ENCODE peak calls at places on chromosomes 3 and 15, in eight cellular contexts. Z is neuronal stem cell, G is psoas muscle, U is upper lobe of right lung, P is lung, O is PC-3, W is neural progenitor cell, L is WERI-Rb-1. J is an unnamed sample. For H3K9me3, the result is how much of the 10 kb centered on the place peaks cover.

GRCh38 chr3:187041362-187042061 is 97.8 kb downstream of the RPL39L start:
- DNase-seq in L (no peak), G (no peak), Z (no peak), W (no peak), O (no peak), P (no peak), U (no peak), J (no peak)

GRCh38 chr15:63374686-63375520 is 6.7 kb downstream of the CA12 start:
- DNase-seq in Z (no peak), P (no peak), G (peak), U (peak), L (peak), W (no peak), O (peak), J (peak)

GRCh38 chr15:40070166-40070557 is 31.2 kb upstream of the SRP14 start:
- DNase-seq in Z (no peak), L (peak), U (no peak), P (no peak), O (no peak), W (no peak), G (no peak), J (no peak)

GRCh38 chr3:133135303-133135702 is 97.1 kb downstream of the TMEM108 start:
- DNase-seq in L (peak), Z (no peak), G (no peak), P (no peak), U (no peak), O (no peak), W (no peak), J (no peak)

GRCh38 chr15:39438260-39438659 is 142.6 kb upstream of the THBS1 start:
- DNase-seq in W (no peak), L (no peak), G (no peak), U (peak), P (no peak), O (no peak), Z (no peak), J (no peak)

GRCh38 chr3:17544632-17545031 is 197.8 kb downstream of the TBC1D5 start:
- DNase-seq in L (no peak), Z (no peak), U (no peak), W (no peak), G (no peak), O (peak), P (no peak), J (no peak)

GRCh38 chr15:47471020-47471419 is 246.3 kb upstream of the SEMA6D start:
- DNase-seq in L (no peak), G (no peak), P (no peak), Z (no peak), U (no peak), W (no peak), O (peak), J (no peak)

GRCh38 chr3:72591522-72592421 is 256.5 kb downstream of the SHQ1 start:
- DNase-seq in G (no peak), L (no peak), U (no peak), O (peak), P (no peak), W (peak), Z (peak), J (peak)

GRCh38 chr15:84840255-84840654 is 23.1 kb downstream of the ALPK3 start:
- DNase-seq in L (no peak), P (no peak), G (no peak), U (no peak), W (no peak), O (no peak), Z (no peak), J (no peak)

GRCh38 chr3:160413613-160414248 is 14.3 kb downstream of the SMC4 start:
- DNase-seq in P (peak), Z (peak), L (peak), O (peak), W (peak), G (peak), U (no peak), J (peak)

GRCh38 chr15:39788800-39789565 is 6.3 kb upstream of the FSIP1 start:
- DNase-seq in L (no peak), Z (no peak), G (no peak), W (no peak), U (no peak), P (no peak), O (no peak), J (no peak)

GRCh38 chr3:33889394-33890039 is 91.1 kb downstream of the PDCD6IP start:
- DNase-seq in U (no peak), W (no peak), Z (no peak), P (no peak), O (no peak), G (no peak), L (no peak), J (no peak)

GRCh38 chr15:75112848-75113492 is 88.7 kb upstream of the C15orf39 start:
- DNase-seq in Z (no peak), U (no peak), W (no peak), O (no peak), P (no peak), L (no peak), G (no peak), J (no peak)

GRCh38 chr3:36792342-36792741 is 28.0 kb upstream of the DCLK3 start:
- DNase-seq in P (no peak), W (peak), Z (peak), O (peak), U (no peak), G (no peak), L (peak), J (no peak)

GRCh38 chr3:147354621-147355020 is 51.7 kb downstream of the ZIC4 start:
- DNase-seq in L (no peak), U (no peak), P (no peak), Z (no peak), W (peak), O (no peak), G (no peak), J (no peak)

GRCh38 chr3:129281726-129282125 is 3.1 kb downstream of the HMCES start:
- DNase-seq in L (no peak), G (no peak), P (no peak), Z (no peak), O (no peak), U (no peak), W (no peak), J (no peak)

GRCh38 chr3:11556851-11557644 is 86.7 kb downstream of the VGLL4 start:
- DNase-seq in W (no peak), U (peak), Z (no peak), P (no peak), G (peak), L (no peak), O (no peak), J (peak)

GRCh38 chr3:37223084-37223975 is 48.9 kb upstream of the LRRFIP2 start:
- DNase-seq in G (no peak), P (no peak), L (no peak), U (no peak), W (no peak), O (peak), Z (no peak), J (no peak)

GRCh38 chr15:25830844-25831443 is 32.2 kb downstream of the ATP10A start:
- DNase-seq in G (peak), O (peak), U (no peak), P (no peak), W (no peak), Z (no peak), L (no peak), J (peak)

GRCh38 chr3:191355406-191355805 is 25.1 kb upstream of the UTS2B start:
- DNase-seq in P (no peak), L (no peak), O (no peak), W (no peak), Z (no peak), G (no peak), U (no peak), J (no peak)

GRCh38 chr3:64214002-64214696 is 11.1 kb downstream of the PRICKLE2 start:
- DNase-seq in Z (no peak), U (peak), L (no peak), G (peak), P (peak), O (no peak), W (no peak), J (peak)

GRCh38 chr15:70112018-70112395 is 14.3 kb upstream of the TLE3 start:
- DNase-seq in Z (no peak), W (no peak), U (no peak), O (no peak), L (no peak), G (no peak), P (no peak), J (no peak)

GRCh38 chr3:51817375-51817774 is 38.3 kb upstream of the IQCF6 start:
- DNase-seq in O (no peak), U (no peak), P (no peak), W (no peak), L (no peak), Z (no peak), G (no peak), J (no peak)

GRCh38 chr3:21447471-21448205 is 303.4 kb downstream of the ZNF385D start:
- DNase-seq in U (no peak), L (no peak), Z (no peak), P (no peak), O (no peak), G (no peak), W (no peak), J (no peak)

GRCh38 chr3:25053360-25053759 is 374.7 kb upstream of the RARB start:
- DNase-seq in W (no peak), O (no peak), Z (no peak), G (no peak), U (no peak), P (no peak), L (no peak), J (no peak)

GRCh38 chr3:42640771-42641370 is 12.6 kb upstream of the ZBTB47 start:
- DNase-seq in Z (no peak), O (no peak), U (no peak), W (no peak), P (no peak), L (no peak), G (no peak), J (no peak)

GRCh38 chr3:159757341-159758060 is 231.1 kb upstream of the IL12A start:
- DNase-seq in P (no peak), U (no peak), O (no peak), G (no peak), Z (no peak), W (no peak), L (no peak), J (no peak)

GRCh38 chr3:134371542-134372324 is 2.5 kb downstream of the AMOTL2 start:
- DNase-seq in O (no peak), L (no peak), Z (no peak), U (peak), P (no peak), G (no peak), W (no peak), J (no peak)
- H3K4me3 ChIP-seq in O (peak), L (peak), Z (peak), U (peak), P (peak), G (peak), W (peak), J (peak)

DNA sequence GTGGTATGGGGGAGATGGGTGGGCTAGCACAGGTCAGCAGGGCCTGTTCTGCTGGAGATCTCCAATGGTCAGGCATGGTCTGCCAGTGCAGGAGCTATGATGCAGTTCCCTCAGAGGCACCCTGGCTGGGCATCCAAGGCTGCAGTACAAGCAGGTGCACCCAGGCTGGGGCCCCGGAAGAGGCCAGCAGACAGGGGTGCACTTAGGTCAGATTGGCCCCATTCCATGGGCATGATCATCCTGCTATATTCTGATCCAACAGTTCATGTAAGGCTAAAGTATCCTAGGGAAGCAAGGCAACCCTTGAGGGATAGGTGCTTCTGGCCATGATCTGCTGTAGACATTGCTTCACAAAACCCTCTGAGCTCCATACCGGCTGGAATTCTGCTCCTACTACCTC is 53.5 kb downstream of the STRIT1 start:
- DNase-seq in Z (no peak), W (no peak), P (no peak), O (no peak), G (no peak), U (no peak), L (no peak), J (no peak)
- H3K9me3 ChIP-seq in Z (under half), W (under half), P (under half), O (under half), G (under half), U (under half), L (under half), J (under half)

GRCh38 chr3:49427581-49427980 is 1.5 kb downstream of the NICN1 start:
- DNase-seq in U (no peak), W (no peak), Z (no peak), L (no peak), P (no peak), O (no peak), G (no peak), J (no peak)
- H3K4me3 ChIP-seq in U (no peak), W (no peak), Z (no peak), L (no peak), P (no peak), O (no peak), G (no peak), J (no peak)

GRCh38 chr3:137764563-137765309 is 621 bp downstream of the SOX14 start:
- DNase-seq in G (no peak), Z (no peak), O (no peak), W (peak), U (no peak), L (no peak), P (no peak), J (no peak)
- H3K9me3 ChIP-seq in G (under half), Z (under half), O (under half), W (under half), U (under half), L (under half), P (under half), J (under half)

GRCh38 chr15:45128971-45129639 is 574 bp downstream of the DUOXA1 start:
- DNase-seq in L (no peak), Z (no peak), P (no peak), U (peak), O (no peak), W (peak), G (no peak), J (no peak)
- H3K4me3 ChIP-seq in L (no peak), Z (no peak), P (peak), U (peak), O (no peak), W (peak), G (peak), J (no peak)

GRCh38 chr3:127250032-127250431 is 37.8 kb downstream of the PRR20G start:
- DNase-seq in G (no peak), P (no peak), Z (no peak), L (no peak), U (no peak), W (no peak), O (no peak), J (no peak)
- H3K9me3 ChIP-seq in G (under half), P (under half), Z (under half), L (under half), U (under half), W (under half), O (under half), J (under half)

GRCh38 chr15:60392601-60392985 is 5.2 kb downstream of the ANXA2 start:
- DNase-seq in O (peak), L (no peak), W (no peak), Z (no peak), U (no peak), G (no peak), P (no peak), J (peak)

GRCh38 chr15:60389261-60390077 is 8.3 kb downstream of the ANXA2 start:
- DNase-seq in U (no peak), G (no peak), Z (no peak), O (no peak), L (no peak), P (no peak), W (no peak), J (no peak)

GRCh38 chr15:60391722-60392340 is 6.0 kb downstream of the ANXA2 start:
- DNase-seq in P (no peak), Z (no peak), O (no peak), U (no peak), W (no peak), G (no peak), L (no peak), J (no peak)

GRCh38 chr15:60390231-60390630 is 7.6 kb downstream of the ANXA2 start:
- DNase-seq in Z (no peak), P (no peak), G (no peak), W (no peak), L (no peak), O (no peak), U (no peak), J (no peak)

GRCh38 chr15:60390931-60391501 is 6.8 kb downstream of the ANXA2 start:
- DNase-seq in L (peak), U (no peak), O (peak), P (peak), Z (peak), G (peak), W (peak), J (peak)
- H3K4me3 ChIP-seq in L (no peak), U (peak), O (peak), P (no peak), Z (no peak), G (peak), W (no peak), J (peak)